ENCODE peak calls at places on chromosomes 3 and 15, in eight cellular contexts. Y, P, C, O, G, H, M and F are unnamed samples.

GRCh38 chr15:42707068-42707467 is 29.9 kb downstream of the CDAN1 start:
- DNase-seq in Y (no peak), P (peak), O (no peak), M (no peak), C (no peak), H (no peak), G (no peak), F (peak)

GRCh38 chr3:172203522-172204258 is 164.3 kb downstream of the FNDC3B start:
- DNase-seq in P (peak), G (no peak), Y (no peak), H (no peak), O (no peak), C (no peak), M (peak), F (no peak)

GRCh38 chr3:138113309-138113708 is 2.1 kb downstream of the DZIP1L start:
- DNase-seq in H (peak), P (no peak), G (no peak), C (no peak), O (peak), Y (no peak), M (no peak), F (no peak)

GRCh38 chr15:99511865-99512632 is 53.7 kb upstream of the MEF2A start:
- DNase-seq in M (no peak), O (no peak), H (no peak), P (no peak), C (peak), G (peak), Y (no peak), F (no peak)

GRCh38 chr15:88535100-88535499 is 11.4 kb downstream of the DET1 start:
- DNase-seq in O (no peak), H (no peak), Y (no peak), G (no peak), P (no peak), M (no peak), C (no peak), F (no peak)

GRCh38 chr3:197426161-197426566 is 127.8 kb upstream of the DLG1 start:
- DNase-seq in Y (no peak), G (no peak), C (no peak), H (no peak), M (no peak), P (no peak), O (no peak), F (no peak)

GRCh38 chr3:45544719-45545296 is 49.7 kb upstream of the LIMD1 start:
- DNase-seq in M (no peak), Y (peak), C (no peak), H (no peak), P (no peak), O (no peak), G (no peak), F (no peak)

GRCh38 chr3:79473993-79474392 is 293.8 kb downstream of the ROBO1 start:
- DNase-seq in G (no peak), M (no peak), C (no peak), H (no peak), P (no peak), O (no peak), Y (no peak), F (no peak)

GRCh38 chr3:14925729-14926591 is 21.4 kb upstream of the NR2C2 start:
- DNase-seq in G (peak), M (peak), P (peak), Y (peak), C (no peak), O (peak), H (peak), F (peak)

GRCh38 chr3:27387625-27388024 is 18.4 kb upstream of the NEK10 start:
- DNase-seq in H (peak), M (no peak), C (no peak), P (no peak), G (no peak), Y (no peak), O (no peak), F (no peak)

GRCh38 chr3:43914269-43914668 is 223.5 kb downstream of the ABHD5 start:
- DNase-seq in G (no peak), C (no peak), Y (no peak), O (no peak), P (no peak), M (no peak), H (no peak), F (no peak)

GRCh38 chr3:129195731-129196256 is 12.1 kb upstream of the CNBP start:
- DNase-seq in Y (no peak), O (no peak), M (peak), G (peak), C (no peak), H (no peak), P (no peak), F (peak)

GRCh38 chr3:161349529-161350278 is 21.6 kb downstream of the SPTSSB start:
- DNase-seq in G (no peak), P (peak), Y (no peak), C (no peak), H (peak), O (peak), M (peak), F (no peak)

GRCh38 chr15:78075490-78076230 is 1.9 kb downstream of the TBC1D2B start:
- DNase-seq in O (no peak), P (no peak), Y (no peak), C (no peak), H (peak), M (peak), G (peak), F (no peak)

GRCh38 chr3:173502983-173503568 is 105.5 kb downstream of the NLGN1 start:
- DNase-seq in G (no peak), M (no peak), P (no peak), H (no peak), Y (no peak), O (no peak), C (no peak), F (no peak)

GRCh38 chr3:29871087-29871486 is 590.2 kb downstream of the RBMS3 start:
- DNase-seq in G (no peak), Y (no peak), M (no peak), C (no peak), H (peak), O (no peak), P (no peak), F (no peak)

GRCh38 chr15:76973906-76974305 is 21.0 kb upstream of the PSTPIP1 start:
- DNase-seq in O (no peak), H (no peak), G (no peak), P (no peak), M (no peak), C (no peak), Y (no peak), F (no peak)

GRCh38 chr3:124745092-124745491 is 14.8 kb downstream of the UMPS start:
- DNase-seq in M (no peak), H (no peak), G (no peak), C (no peak), O (no peak), P (no peak), Y (no peak), F (no peak)

GRCh38 chr3:124747111-124747981 is 17.1 kb downstream of the UMPS start:
- DNase-seq in P (no peak), G (no peak), O (no peak), Y (no peak), M (no peak), H (no peak), C (no peak), F (no peak)

GRCh38 chr3:124741027-124741426 is 10.8 kb downstream of the UMPS start:
- DNase-seq in M (no peak), G (no peak), C (no peak), O (no peak), Y (no peak), P (no peak), H (no peak), F (no peak)

GRCh38 chr3:124748560-124749198 is 18.4 kb downstream of the UMPS start:
- DNase-seq in Y (no peak), O (no peak), C (no peak), H (no peak), G (no peak), P (no peak), M (no peak), F (no peak)

GRCh38 chr3:124745756-124746155 is 15.5 kb downstream of the UMPS start:
- DNase-seq in C (no peak), Y (no peak), G (no peak), M (no peak), O (no peak), P (no peak), H (no peak), F (no peak)
- TF ChIP-seq REST in C (no peak), Y (no peak), G (no peak), M (no peak), O (no peak), P (no peak), H (no peak), F (no peak)

DNA sequence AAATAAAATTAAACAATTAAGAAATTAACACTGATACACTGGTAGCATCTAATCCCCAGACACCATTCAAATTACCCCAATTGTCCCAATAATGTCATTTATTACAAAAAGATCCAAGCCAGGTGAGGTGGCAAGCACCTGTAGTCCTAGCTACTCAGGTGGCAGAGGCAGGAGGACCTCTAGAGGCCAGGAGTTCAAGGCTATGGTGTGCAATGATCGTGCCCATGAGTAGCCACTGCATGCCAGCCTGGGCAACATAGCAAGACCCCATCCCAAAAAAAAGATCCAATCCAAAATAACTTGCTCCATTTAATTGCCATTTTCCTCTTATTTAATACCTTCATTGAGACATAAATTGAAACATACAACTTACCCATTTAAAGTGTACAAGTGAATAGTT is 17.8 kb downstream of the CSTA start:
- DNase-seq in C (no peak), G (no peak), P (no peak), O (no peak), Y (no peak), M (no peak), H (no peak), F (no peak)
- H3K27ac ChIP-seq in C (no peak), G (no peak), P (no peak), O (no peak), Y (no peak), M (no peak), H (no peak), F (no peak)

GRCh38 chr15:40331637-40332036 is 8.1 kb downstream of the INAFM2 start:
- DNase-seq in Y (no peak), G (no peak), C (no peak), M (no peak), P (no peak), O (no peak), H (no peak), F (no peak)
- TF ChIP-seq CTCF in Y (no peak), G (no peak), C (no peak), M (no peak), P (no peak), O (no peak), H (no peak), F (no peak)

DNA sequence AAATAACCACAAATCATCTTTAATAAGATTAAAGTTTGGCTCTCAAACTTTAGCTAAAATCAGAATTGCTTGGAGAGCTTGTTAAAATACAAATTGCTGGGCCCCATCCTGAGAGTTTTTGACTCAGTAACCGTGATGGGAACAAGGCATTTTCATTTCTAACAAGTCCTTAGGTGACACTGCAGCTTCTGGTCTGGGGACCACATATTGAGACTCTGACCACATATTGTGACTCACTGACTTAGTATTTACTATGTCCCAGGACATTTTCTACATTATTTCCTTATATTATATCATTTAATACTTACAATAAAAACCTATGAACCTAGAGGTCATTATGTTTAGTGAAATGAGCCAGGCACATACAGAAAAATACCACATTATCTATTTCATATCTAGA is 164.5 kb downstream of the ZMAT3 start:
- DNase-seq in M (no peak), O (no peak), Y (no peak), G (no peak), H (no peak), C (no peak), P (no peak), F (no peak)
- TF ChIP-seq REST in M (no peak), O (no peak), Y (no peak), G (no peak), H (no peak), C (no peak), P (no peak), F (no peak)